ENCODE peak calls at places on chromosomes 6 and 20, in eight cellular contexts. H, X, K, U, I, P, V and Q are unnamed samples.

GRCh38 chr6:147768969-147769368 is 260.5 kb downstream of the SAMD5 start:
- DNase-seq in H (no peak), X (no peak), K (no peak), U (no peak), I (no peak), P (no peak), V (no peak), Q (no peak)

GRCh38 chr6:34696189-34696738 is 303 bp downstream of the ILRUN start:
- DNase-seq in H (no peak), X (no peak), K (no peak), U (no peak), I (no peak), P (peak; percentile 35), V (no peak), Q (no peak)

GRCh38 chr6:28496099-28496779 is 19.4 kb downstream of the GPX6 start:
- DNase-seq in H (peak; percentile 8), X (no peak), K (no peak), U (no peak), I (peak; percentile 20), P (no peak), V (no peak), Q (no peak)

GRCh38 chr20:10504893-10505292 is 69.8 kb downstream of the SLX4IP start:
- DNase-seq in H (no peak), X (no peak), K (no peak), U (no peak), I (no peak), P (no peak), V (no peak), Q (peak; percentile 80)

GRCh38 chr6:13795041-13795748 is 19.2 kb downstream of the MCUR1 start:
- DNase-seq in H (peak; percentile 46), X (peak; percentile 71), K (peak; percentile 89), U (peak; percentile 73), I (peak; percentile 73), P (peak; percentile 75), V (peak; percentile 71), Q (peak; percentile 60)

GRCh38 chr6:146950351-146950835 is 253.8 kb upstream of the STXBP5 start:
- DNase-seq in H (no peak), X (no peak), K (no peak), U (no peak), I (peak; percentile 69), P (peak; percentile 50), V (no peak), Q (peak; percentile 6)

GRCh38 chr6:159807150-159807859 is 7.2 kb downstream of the PNLDC1 start:
- DNase-seq in H (no peak), X (no peak), K (no peak), U (no peak), I (peak; percentile 75), P (no peak), V (no peak), Q (no peak)

GRCh38 chr6:13836170-13836569 is 21.8 kb upstream of the MCUR1 start:
- DNase-seq in H (no peak), X (no peak), K (no peak), U (no peak), I (no peak), P (no peak), V (no peak), Q (no peak)

GRCh38 chr6:56524891-56525703 is 117.6 kb downstream of the DST start:
- DNase-seq in H (no peak), X (peak; percentile 84), K (no peak), U (no peak), I (no peak), P (no peak), V (no peak), Q (no peak)

GRCh38 chr6:134447883-134448387 is 130.0 kb upstream of the SGK1 start:
- DNase-seq in H (no peak), X (no peak), K (no peak), U (no peak), I (no peak), P (no peak), V (no peak), Q (no peak)

GRCh38 chr20:19784511-19785172 is 26.6 kb downstream of the RIN2 start:
- DNase-seq in H (peak; percentile 77), X (peak; percentile 74), K (peak; percentile 89), U (peak; percentile 69), I (peak; percentile 75), P (peak; percentile 29), V (peak; percentile 9), Q (peak; percentile 42)

DNA sequence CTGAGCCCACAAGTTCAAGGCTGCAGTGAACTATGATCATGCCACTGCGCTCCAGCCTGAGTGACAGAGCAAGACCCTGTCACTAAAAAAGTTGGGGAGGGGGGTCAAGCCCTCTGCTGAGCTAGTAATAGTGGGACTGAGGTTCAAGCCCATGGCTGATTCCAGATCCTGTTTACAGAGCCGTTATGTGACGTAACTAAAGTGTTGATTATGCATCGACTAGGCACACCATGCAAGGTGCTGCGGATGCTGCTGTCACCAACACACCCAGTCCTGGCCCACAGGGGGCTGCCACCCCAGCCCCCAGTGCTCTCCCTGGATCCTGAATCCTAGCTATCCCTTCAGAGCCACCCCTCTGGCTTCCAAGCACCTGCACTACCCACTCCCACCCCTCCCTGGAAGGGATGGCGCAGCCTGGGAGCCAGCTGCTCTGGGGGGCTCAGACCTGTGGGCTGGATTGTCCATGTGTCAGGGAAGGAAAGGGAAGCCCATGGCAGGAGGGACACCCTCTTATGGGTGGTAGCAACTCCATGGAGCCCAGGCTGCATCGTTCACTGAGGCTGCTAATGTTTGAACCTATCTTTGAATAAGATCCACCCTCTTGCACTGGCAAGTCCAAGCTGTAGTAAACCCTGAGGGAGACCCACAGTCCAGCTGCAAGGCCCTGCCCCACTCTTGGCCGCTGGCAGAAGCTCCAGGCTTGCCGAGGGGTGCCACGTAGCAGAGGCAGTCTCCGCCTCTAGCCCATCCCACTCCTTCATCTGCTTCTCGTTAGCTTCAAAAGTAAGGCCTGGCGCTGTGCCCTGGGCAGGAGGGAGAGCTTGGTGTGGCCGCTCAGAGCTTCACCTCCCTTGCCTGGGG is 95.0 kb downstream of the SNX5 start:
- DNase-seq in H (peak; percentile 57), X (no peak), K (peak; percentile 47), U (peak; percentile 85), I (peak; percentile 91), P (no peak), V (no peak), Q (no peak)
- TF ChIP-seq POLR2AphosphoS5 in H (peak; percentile 55), X (no peak), K (no peak), U (no peak), I (peak; percentile 59), P (no peak), V (no peak), Q (no peak)

DNA sequence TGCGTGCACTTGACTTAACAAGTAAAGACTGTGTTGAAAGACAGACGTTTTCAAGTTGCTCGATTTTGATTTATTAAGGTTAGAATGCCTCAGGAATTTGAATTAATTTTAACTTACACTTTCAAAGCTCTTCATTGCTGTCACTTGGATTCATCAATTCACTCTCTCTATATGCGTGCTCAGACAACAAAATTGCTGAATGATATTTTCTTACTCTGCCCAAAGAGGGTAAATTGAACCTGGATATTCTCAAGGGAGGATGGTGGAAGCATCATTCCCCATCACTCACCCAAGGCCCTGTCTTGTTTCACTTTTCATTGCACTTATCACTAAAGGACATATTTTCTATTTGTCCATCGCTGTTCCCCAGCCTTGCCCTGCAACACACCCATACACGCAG is 102.3 kb downstream of the PDE7B start:
- DNase-seq in H (no peak), X (no peak), K (no peak), U (no peak), I (no peak), P (no peak), V (no peak), Q (no peak)
- H3K27ac ChIP-seq in H (no peak overlapping the region), X (no peak overlapping the region), K (no peak overlapping the region), U (no peak overlapping the region), I (no peak overlapping the region), P (no peak overlapping the region), V (no peak overlapping the region), Q (no peak overlapping the region)

GRCh38 chr20:24823989-24824693 is 124.9 kb upstream of the CST7 start:
- DNase-seq in H (no peak), X (no peak), K (no peak), U (no peak), I (no peak), P (no peak), V (no peak), Q (no peak)
- TF ChIP-seq REST in H (no peak), X (no peak), K (no peak), U (no peak), I (no peak), P (no peak), V (no peak), Q (no peak)

DNA sequence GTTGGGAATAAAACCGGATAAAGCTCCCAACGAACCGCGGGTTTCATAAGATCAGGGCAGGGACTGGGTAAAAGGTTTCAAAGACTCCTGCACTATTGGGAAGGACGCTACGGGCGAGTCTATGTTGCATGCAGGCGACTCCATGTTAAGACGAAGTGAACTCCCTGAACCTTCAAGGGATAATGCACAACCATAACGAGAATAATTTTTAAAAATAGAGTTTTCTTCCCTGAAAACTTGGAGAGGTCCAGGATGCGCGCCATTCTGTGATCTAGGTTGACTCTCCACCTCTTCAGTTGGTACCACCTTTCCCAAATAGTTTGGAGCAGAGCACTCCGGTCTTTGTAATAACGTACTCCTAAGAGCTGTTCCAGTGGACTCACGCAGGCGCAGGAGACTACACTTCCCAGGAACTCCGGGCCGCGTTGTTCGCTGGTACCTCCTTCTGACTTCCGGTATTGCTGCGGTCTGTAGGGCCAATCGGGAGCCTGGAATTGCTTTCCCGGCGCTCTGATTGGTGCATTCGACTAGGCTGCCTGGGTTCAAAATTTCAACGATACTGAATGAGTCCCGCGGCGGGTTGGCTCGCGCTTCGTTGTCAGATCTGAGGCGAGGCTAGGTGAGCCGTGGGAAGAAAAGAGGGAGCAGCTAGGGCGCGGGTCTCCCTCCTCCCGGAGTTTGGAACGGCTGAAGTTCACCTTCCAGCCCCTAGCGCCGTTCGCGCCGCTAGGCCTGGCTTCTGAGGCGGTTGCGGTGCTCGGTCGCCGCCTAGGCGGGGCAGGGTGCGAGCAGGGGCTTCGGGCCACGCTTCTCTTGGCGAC is at the start of gene TPX2:
- DNase-seq in H (peak; percentile 93), X (peak; percentile 100), K (peak; percentile 100), U (peak; percentile 96), I (peak; percentile 99), P (peak; percentile 99), V (peak; percentile 88), Q (peak; percentile 95)
- TF ChIP-seq POLR2AphosphoS5 in H (peak; percentile 89), X (peak; percentile 98), K (peak; percentile 94), U (peak; percentile 97), I (peak; percentile 99), P (peak; percentile 85), V (no peak), Q (peak; percentile 76)

GRCh38 chr6:165260462-165260861 is 48.9 kb downstream of the C6orf118 start:
- DNase-seq in H (no peak), X (no peak), K (no peak), U (no peak), I (no peak), P (no peak), V (no peak), Q (no peak)

DNA sequence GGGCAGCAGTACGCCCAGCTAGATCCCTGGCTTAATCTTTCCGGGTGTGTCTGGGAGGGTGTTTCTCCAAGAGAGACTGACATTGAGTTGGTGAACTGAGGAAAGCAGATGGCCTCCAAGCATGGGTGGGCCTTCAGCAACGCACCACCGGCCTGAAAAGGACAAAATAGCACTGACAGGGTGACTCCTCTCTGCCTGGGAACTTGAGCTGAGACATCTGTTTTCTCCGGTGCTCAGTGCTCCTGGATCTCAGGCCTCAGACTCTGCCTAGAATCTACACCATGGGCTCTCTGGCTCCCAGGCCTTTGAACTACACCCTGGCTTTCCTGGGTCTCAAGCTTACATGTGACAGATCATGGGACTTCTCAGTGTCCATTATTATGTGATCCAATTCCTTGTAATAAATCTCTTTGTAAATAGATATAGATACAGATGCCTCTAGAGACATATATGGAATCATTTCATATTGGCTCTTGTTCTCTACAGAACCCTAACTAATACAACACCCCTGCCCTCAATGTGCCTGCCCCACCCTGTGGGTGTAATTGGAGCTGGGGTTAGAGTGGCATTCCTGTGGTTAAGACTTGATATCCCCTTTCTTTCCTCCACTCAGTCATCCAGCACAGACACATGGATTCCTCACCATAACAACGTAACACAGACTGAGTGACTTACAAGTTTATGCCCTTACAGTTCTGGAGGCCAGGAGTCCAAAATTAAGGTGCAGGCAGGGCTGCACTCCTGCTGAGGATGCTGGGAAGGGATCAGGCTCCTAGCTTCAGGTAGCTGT is 43.0 kb downstream of the C6orf118 start:
- DNase-seq in H (no peak), X (no peak), K (no peak), U (no peak), I (no peak), P (no peak), V (no peak), Q (no peak)
- H3K27ac ChIP-seq in H (no peak overlapping the region), X (no peak overlapping the region), K (no peak overlapping the region), U (no peak overlapping the region), I (no peak overlapping the region), P (no peak overlapping the region), V (no peak overlapping the region), Q (no peak overlapping the region)